ENCODE peak calls at places on chromosomes 13 and 19, in six cellular contexts. W is PC-3, P is Karpas-422, Q is HCT116, T is SK-N-SH, O is MM.1S. S is an unnamed sample.

GRCh38 chr13:60591348-60591747 is 194.3 kb downstream of the TDRD3 start:
- DNase-seq in W (peak; percentile 62), P (no peak), Q (no peak), T (no peak), O (no peak), S (peak; percentile 85)

GRCh38 chr19:5128251-5128931 is 159.5 kb downstream of the KDM4B start:
- DNase-seq in W (no peak), P (peak; percentile 79), Q (no peak), T (peak; percentile 78), O (no peak), S (peak; percentile 83)

GRCh38 chr13:33446821-33447481 is 161.4 kb upstream of the STARD13 start:
- DNase-seq in W (peak; percentile 75), P (no peak), Q (no peak), T (no peak), O (no peak), S (no peak)

GRCh38 chr19:38711726-38712153 is 32.5 kb downstream of the CAPN12 start:
- DNase-seq in W (no peak), P (no peak), Q (no peak), T (no peak), O (no peak), S (peak; percentile 94)

GRCh38 chr19:29583196-29584006 is 22.7 kb upstream of the POP4 start:
- DNase-seq in W (peak; percentile 19), P (no peak), Q (no peak), T (no peak), O (no peak), S (peak; percentile 48)

GRCh38 chr13:43242040-43242439 is 218.7 kb downstream of the DNAJC15 start:
- DNase-seq in W (no peak), P (no peak), Q (no peak), T (no peak), O (no peak), S (no peak)

GRCh38 chr13:21364357-21364756 is 94.7 kb downstream of the ZDHHC20 start:
- DNase-seq in W (no peak), P (no peak), Q (no peak), T (no peak), O (no peak), S (no peak)

GRCh38 chr13:105346141-105346766 is 1189.2 kb downstream of the EFNB2 start:
- DNase-seq in W (peak; percentile 70), P (no peak), Q (peak; percentile 26), T (no peak), O (no peak), S (peak; percentile 6)

GRCh38 chr13:110289661-110290060 is 17.3 kb downstream of the COL4A1 start:
- DNase-seq in W (no peak), P (no peak), Q (no peak), T (no peak), O (no peak), S (no peak)

GRCh38 chr19:7930765-7931164 is 4.8 kb upstream of the CTXN1 start:
- DNase-seq in W (no peak), P (no peak), Q (no peak), T (no peak), O (no peak), S (no peak)

GRCh38 chr19:7932276-7932929 is 6.5 kb upstream of the CTXN1 start:
- DNase-seq in W (no peak), P (no peak), Q (no peak), T (no peak), O (no peak), S (no peak)

GRCh38 chr19:7933411-7933810 is 7.5 kb upstream of the CTXN1 start:
- DNase-seq in W (no peak), P (no peak), Q (no peak), T (peak; percentile 53), O (no peak), S (no peak)

GRCh38 chr19:7932930-7933300 is 7.0 kb upstream of the CTXN1 start:
- DNase-seq in W (no peak), P (no peak), Q (no peak), T (no peak), O (no peak), S (no peak)

DNA sequence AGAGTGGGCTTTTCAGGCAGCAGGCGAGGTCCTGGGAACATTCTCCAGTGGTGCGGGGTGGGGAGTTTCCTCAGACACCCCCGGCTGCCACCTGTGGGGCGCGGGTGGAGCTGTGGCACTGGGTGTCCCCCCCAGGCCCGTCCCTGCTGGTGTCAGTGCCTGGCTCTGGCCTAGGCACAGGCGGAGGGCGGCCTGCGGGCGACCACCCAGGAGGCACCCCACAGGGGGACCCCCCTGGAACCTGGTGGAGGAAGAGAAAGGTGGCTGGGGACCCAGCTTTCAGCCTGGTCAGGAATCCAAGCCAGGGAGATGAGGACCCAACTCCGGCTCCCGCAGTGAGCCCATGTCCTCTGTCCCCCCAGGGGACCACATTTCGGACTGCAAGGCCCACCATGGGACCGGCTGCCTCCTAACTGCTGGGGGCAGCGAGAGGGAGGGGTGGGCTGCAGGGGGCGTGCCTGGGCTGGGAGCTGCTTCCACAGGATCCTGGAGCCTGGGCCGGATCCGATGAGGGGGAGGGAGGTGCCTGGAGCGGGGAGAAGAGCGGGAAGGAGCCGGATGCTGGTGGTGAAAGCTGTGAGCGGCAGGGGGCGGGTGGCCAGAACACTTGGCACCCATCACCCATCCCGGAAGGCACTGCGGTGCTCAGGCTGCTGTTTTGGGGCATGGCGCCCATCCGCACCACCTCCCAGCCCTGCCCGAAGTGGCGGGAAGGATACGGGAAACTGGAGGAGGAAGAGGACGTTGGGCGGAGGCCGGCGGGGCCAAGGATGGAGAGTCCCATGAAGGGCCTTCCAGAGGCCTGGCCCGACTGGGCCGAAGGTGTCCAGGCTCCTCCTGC is 5.5 kb upstream of the CTXN1 start:
- DNase-seq in W (no peak), P (no peak), Q (no peak), T (no peak), O (no peak), S (no peak)
- H3K9ac ChIP-seq in W (no peak overlapping the region), P (no peak overlapping the region), Q (no peak overlapping the region), T (no peak overlapping the region), O (no peak overlapping the region), S (no peak overlapping the region)

GRCh38 chr13:23440821-23441608 is 7.5 kb upstream of the SACS start:
- DNase-seq in W (peak; percentile 71), P (no peak), Q (no peak), T (no peak), O (no peak), S (no peak)
- H3K27ac ChIP-seq in W (no peak overlapping the region), P (no peak overlapping the region), Q (no peak overlapping the region), T (no peak overlapping the region), O (no peak overlapping the region), S (no peak overlapping the region)

GRCh38 chr19:19230505-19230904 is 18.7 kb downstream of the NCAN start:
- DNase-seq in W (no peak), P (no peak), Q (no peak), T (no peak), O (no peak), S (no peak)

GRCh38 chr19:19227217-19227616 is 15.5 kb downstream of the NCAN start:
- DNase-seq in W (no peak), P (no peak), Q (no peak), T (no peak), O (no peak), S (no peak)

GRCh38 chr19:19230999-19231398 is 19.2 kb downstream of the NCAN start:
- DNase-seq in W (no peak), P (no peak), Q (no peak), T (no peak), O (no peak), S (no peak)

GRCh38 chr19:19232231-19232630 is 20.5 kb downstream of the NCAN start:
- DNase-seq in W (no peak), P (no peak), Q (no peak), T (no peak), O (no peak), S (no peak)

DNA sequence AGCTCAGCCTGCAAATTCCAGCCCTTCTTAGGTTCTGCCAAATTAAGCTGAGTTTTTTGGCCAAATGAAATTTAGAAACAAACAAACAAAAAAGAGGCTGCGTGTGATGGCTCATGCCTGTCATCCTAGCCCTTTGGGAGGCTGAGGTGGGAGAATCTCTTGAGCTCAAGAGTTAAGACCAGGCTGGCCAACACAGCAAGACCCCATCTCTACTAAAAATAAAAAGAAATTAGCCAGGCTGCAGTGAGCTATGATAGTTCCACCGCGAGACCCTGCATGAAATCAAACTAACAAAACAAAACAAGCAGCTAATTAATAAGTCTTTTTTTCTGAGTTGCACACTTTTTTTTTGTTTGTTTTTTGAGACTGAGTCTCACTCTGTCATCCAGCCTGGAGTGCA is 17.9 kb downstream of the NCAN start:
- DNase-seq in W (no peak), P (no peak), Q (no peak), T (no peak), O (no peak), S (no peak)
- H3K9me2 ChIP-seq in W (no peaks in the 10 kb centered on the region), P (no peaks in the 10 kb centered on the region), Q (no peaks in the 10 kb centered on the region), T (no peaks in the 10 kb centered on the region), O (no peaks in the 10 kb centered on the region), S (no peaks in the 10 kb centered on the region)

DNA sequence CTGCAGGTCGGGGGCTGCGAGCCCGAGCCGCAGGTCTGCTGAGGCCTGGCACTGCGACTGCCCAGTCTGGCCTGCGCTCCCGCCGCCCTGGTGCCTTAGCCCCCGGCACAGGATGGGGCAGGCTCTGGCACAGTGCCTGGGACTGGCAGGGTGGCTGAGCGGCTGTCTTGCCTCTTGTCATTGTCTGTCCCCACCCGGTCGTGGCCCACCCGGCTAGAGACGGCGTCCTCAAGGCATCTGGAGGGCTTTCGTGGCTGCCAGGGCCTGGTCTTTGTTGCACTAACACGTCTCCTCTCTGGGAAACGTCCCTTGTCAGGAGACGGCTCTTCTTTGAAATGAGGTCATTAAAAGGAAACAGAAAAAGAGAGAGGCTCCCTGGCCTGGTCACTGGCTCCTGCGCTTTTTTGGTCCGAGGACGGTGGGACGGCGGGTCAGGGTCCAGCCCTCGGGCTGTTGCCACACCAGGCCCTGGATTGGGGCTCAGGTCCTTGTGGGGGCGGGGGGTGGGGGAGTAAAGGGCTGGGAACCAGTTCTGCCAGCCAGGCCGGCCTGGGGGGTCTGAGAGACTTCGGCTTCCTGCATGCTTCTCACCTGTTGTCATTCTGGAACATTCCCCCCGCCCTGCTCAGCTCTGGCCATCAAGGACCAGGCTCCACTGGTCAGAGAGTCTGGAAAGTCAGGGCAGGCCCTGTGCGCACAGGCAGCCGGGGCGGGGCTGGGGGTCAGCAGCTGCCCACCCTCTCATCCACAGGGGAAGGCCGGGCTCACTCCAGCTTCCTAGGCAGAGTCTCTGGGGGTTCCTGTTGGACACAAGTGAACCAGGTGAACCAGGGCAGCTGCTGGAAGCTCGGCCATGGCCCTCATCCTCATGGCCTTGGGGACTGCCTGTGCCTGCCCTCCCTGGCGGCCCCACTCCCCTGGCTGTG is 6.2 kb upstream of the ZNF554 start:
- DNase-seq in W (no peak), P (no peak), Q (no peak), T (peak; percentile 94), O (no peak), S (no peak)
- H3K9ac ChIP-seq in W (no peak overlapping the region), P (no peak overlapping the region), Q (no peak overlapping the region), T (no peak overlapping the region), O (no peak overlapping the region), S (no peak overlapping the region)

DNA sequence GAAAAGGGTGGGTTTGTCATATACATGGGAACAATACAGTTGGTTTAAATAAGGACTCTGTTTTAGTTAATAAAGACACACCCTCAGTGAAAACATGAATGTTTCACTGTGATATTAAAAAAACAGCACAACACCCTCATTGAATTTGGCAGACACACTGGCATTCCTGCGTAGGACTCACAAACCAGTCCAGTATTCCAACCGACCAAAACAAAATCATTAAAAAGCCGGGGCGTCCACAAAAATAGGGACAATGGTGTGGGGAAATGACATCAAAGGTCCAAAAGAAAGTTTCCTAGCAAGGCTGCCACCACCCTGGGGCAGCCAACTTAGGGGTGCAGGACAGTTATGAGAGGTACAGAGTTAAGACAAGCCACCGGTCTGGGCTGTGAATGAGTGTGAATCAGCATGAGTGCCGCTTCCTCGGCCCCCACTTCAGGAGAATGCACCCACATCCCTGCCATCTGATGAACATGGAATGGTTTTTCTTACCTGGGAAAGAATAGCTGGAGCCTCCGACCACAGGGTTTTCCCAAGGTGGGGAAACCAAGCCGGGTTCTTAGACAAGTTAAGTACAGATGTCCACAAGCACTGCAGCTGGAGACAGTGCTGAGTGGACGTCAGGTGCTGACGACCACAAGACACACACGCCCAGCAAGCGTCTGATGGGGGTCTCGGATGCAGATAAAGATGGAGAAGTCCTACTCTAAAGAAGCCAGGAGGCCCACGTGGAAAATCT is 73.3 kb downstream of the KLF2 start:
- DNase-seq in W (no peak), P (no peak), Q (no peak), T (no peak), O (no peak), S (peak; percentile 71)
- H3K27ac ChIP-seq in W (no peak overlapping the region), P (no peak overlapping the region), Q (no peak overlapping the region), T (no peak overlapping the region), O (no peak overlapping the region), S (peak overlapping the region; percentile 42)

S was measured in GM23248.